ENCODE peak calls at places on chromosomes 1 and 21, in ten cellular contexts. One of them, this sample, is unnamed.

GRCh38 chr1:185156321-185156853 is 366 bp downstream of the TRMT1L start:
- DNase-seq in fibroblast of the conjunctiva: no peak
- DNase-seq in T-helper 17 cell: no peak
- DNase-seq in hippocampal formation: no peak
- DNase-seq in NCI-H2081: no peak
- DNase-seq in heart right ventricle: no peak
- DNase-seq in HS-5: no peak
- DNase-seq in lung microvascular endothelial cell: no peak
- DNase-seq in GM04503: no peak
- DNase-seq in breast epithelium: peak
- DNase-seq in this sample: no peak

GRCh38 chr1:19752083-19752696 is 47.5 kb downstream of the TMCO4 start:
- DNase-seq in hippocampal formation: no peak
- DNase-seq in lung microvascular endothelial cell: no peak
- DNase-seq in GM04503: no peak
- DNase-seq in fibroblast of the conjunctiva: no peak
- DNase-seq in HS-5: no peak
- DNase-seq in breast epithelium: no peak
- DNase-seq in T-helper 17 cell: no peak
- DNase-seq in NCI-H2081: no peak
- DNase-seq in heart right ventricle: no peak
- DNase-seq in this sample: no peak

GRCh38 chr21:45427331-45428271 is 22.6 kb downstream of the COL18A1 start:
- DNase-seq in T-helper 17 cell: no peak
- DNase-seq in HS-5: peak
- DNase-seq in hippocampal formation: no peak
- DNase-seq in heart right ventricle: no peak
- DNase-seq in breast epithelium: no peak
- DNase-seq in lung microvascular endothelial cell: peak
- DNase-seq in NCI-H2081: no peak
- DNase-seq in GM04503: peak
- DNase-seq in fibroblast of the conjunctiva: peak
- DNase-seq in this sample: no peak

GRCh38 chr1:21149430-21149861 is 27.3 kb downstream of the EIF4G3 start:
- DNase-seq in GM04503: peak
- DNase-seq in NCI-H2081: peak
- DNase-seq in T-helper 17 cell: no peak
- DNase-seq in heart right ventricle: no peak
- DNase-seq in breast epithelium: no peak
- DNase-seq in HS-5: no peak
- DNase-seq in lung microvascular endothelial cell: peak
- DNase-seq in fibroblast of the conjunctiva: peak
- DNase-seq in hippocampal formation: no peak
- DNase-seq in this sample: no peak

GRCh38 chr1:245285168-245285567 is 130.4 kb downstream of the KIF26B start:
- DNase-seq in fibroblast of the conjunctiva: no peak
- DNase-seq in heart right ventricle: no peak
- DNase-seq in HS-5: no peak
- DNase-seq in GM04503: no peak
- DNase-seq in NCI-H2081: no peak
- DNase-seq in breast epithelium: no peak
- DNase-seq in lung microvascular endothelial cell: no peak
- DNase-seq in T-helper 17 cell: no peak
- DNase-seq in hippocampal formation: no peak
- DNase-seq in this sample: no peak

GRCh38 chr21:23977971-23978370 is 1629.3 kb downstream of the MRPL39 start:
- DNase-seq in hippocampal formation: no peak
- DNase-seq in heart right ventricle: no peak
- DNase-seq in NCI-H2081: no peak
- DNase-seq in breast epithelium: no peak
- DNase-seq in lung microvascular endothelial cell: no peak
- DNase-seq in GM04503: no peak
- DNase-seq in HS-5: no peak
- DNase-seq in fibroblast of the conjunctiva: no peak
- DNase-seq in T-helper 17 cell: no peak
- DNase-seq in this sample: no peak

GRCh38 chr1:210132582-210132981 is 100.0 kb upstream of the SERTAD4 start:
- DNase-seq in lung microvascular endothelial cell: peak
- DNase-seq in fibroblast of the conjunctiva: peak
- DNase-seq in GM04503: no peak
- DNase-seq in NCI-H2081: no peak
- DNase-seq in hippocampal formation: no peak
- DNase-seq in heart right ventricle: no peak
- DNase-seq in HS-5: no peak
- DNase-seq in breast epithelium: no peak
- DNase-seq in T-helper 17 cell: no peak
- DNase-seq in this sample: no peak

GRCh38 chr1:116432655-116433282 is 59.7 kb downstream of the ATP1A1 start:
- DNase-seq in NCI-H2081: no peak
- DNase-seq in T-helper 17 cell: no peak
- DNase-seq in heart right ventricle: no peak
- DNase-seq in fibroblast of the conjunctiva: no peak
- DNase-seq in HS-5: no peak
- DNase-seq in hippocampal formation: no peak
- DNase-seq in lung microvascular endothelial cell: no peak
- DNase-seq in GM04503: no peak
- DNase-seq in breast epithelium: no peak
- DNase-seq in this sample: no peak